ENCODE peak calls at places on chromosomes 7 and 10, in seven cellular contexts. B is posterior cingulate gyrus, Z is NCI-H1417 treated with DMSO at 0.1 percent for 48 hours, N is H9, U is non-pigmented ciliary epithelial cell, W is EL, Q is ecto neural progenitor cell. T is an unnamed sample.

GRCh38 chr10:124510536-124511158 is 49.0 kb downstream of the LHPP start:
- DNase-seq in B (no peak), Z (no peak), N (no peak), U (no peak), W (no peak), Q (no peak), T (no peak)

GRCh38 chr7:2043316-2044039 is 189.3 kb downstream of the MAD1L1 start:
- DNase-seq in B (no peak), Z (no peak), N (no peak), U (no peak), W (no peak), Q (no peak), T (no peak)

GRCh38 chr7:100546868-100547800 is 8.1 kb downstream of the AGFG2 start:
- DNase-seq in B (no peak), Z (peak; percentile 47), N (no peak), U (no peak), W (no peak), Q (no peak), T (peak; percentile 59)

GRCh38 chr7:221996-222715 is 29.8 kb downstream of the FAM20C start:
- DNase-seq in B (no peak), Z (no peak), N (no peak), U (no peak), W (no peak), Q (no peak), T (no peak)

GRCh38 chr7:132138817-132139216 is 437.5 kb downstream of the PLXNA4 start:
- DNase-seq in B (no peak), Z (no peak), N (no peak), U (no peak), W (no peak), Q (no peak), T (peak; percentile 62)

GRCh38 chr10:132528064-132528800 is 9.4 kb upstream of the INPP5A start:
- DNase-seq in B (no peak), Z (no peak), N (no peak), U (no peak), W (no peak), Q (no peak), T (no peak)

GRCh38 chr10:126521354-126521753 is 133.1 kb upstream of the ADAM12 start:
- DNase-seq in B (no peak), Z (no peak), N (no peak), U (no peak), W (no peak), Q (no peak), T (no peak)

GRCh38 chr7:4642468-4643203 is 39.5 kb upstream of the FOXK1 start:
- DNase-seq in B (no peak), Z (no peak), N (no peak), U (no peak), W (no peak), Q (no peak), T (no peak)

T was measured in dermis blood vessel endothelial cell.